ENCODE peak calls at places on chromosomes 4 and X, in six cellular contexts. X is GM12865, N is pancreas, Y is lower lobe of right lung, E is psoas muscle, K is AG10803. R is an unnamed sample.

GRCh38 chrX:1465261-1466231 is 12.8 kb upstream of the ASMTL start:
- DNase-seq in E (no peak), K (no peak), Y (no peak), N (no peak), X (no peak), R (no peak)

GRCh38 chr4:15774020-15774420 is 4.1 kb upstream of the CD38 start:
- DNase-seq in K (peak), E (no peak), Y (peak), X (peak), N (no peak), R (peak)

GRCh38 chr4:152640058-152640921 is 39.5 kb downstream of the TMEM154 start:
- DNase-seq in Y (no peak), E (no peak), X (no peak), N (no peak), K (peak), R (peak)

GRCh38 chr4:128601992-128602695 is 207.4 kb upstream of the JADE1 start:
- DNase-seq in N (no peak), X (no peak), E (no peak), Y (no peak), K (peak), R (no peak)

GRCh38 chr4:107719211-107719926 is 665 bp downstream of the PAPSS1 start:
- DNase-seq in N (no peak), Y (no peak), E (peak), X (peak), K (peak), R (peak)

GRCh38 chr4:95263960-95264359 is 284.8 kb downstream of the UNC5C start:
- DNase-seq in E (no peak), N (no peak), K (no peak), Y (no peak), X (no peak), R (no peak)

GRCh38 chr4:24704152-24704551 is 91.2 kb upstream of the SOD3 start:
- DNase-seq in E (no peak), K (no peak), X (no peak), Y (no peak), N (no peak), R (no peak)

GRCh38 chr4:185211035-185211434 is 1.6 kb downstream of the SNX25 start:
- DNase-seq in Y (no peak), X (peak), E (no peak), N (no peak), K (no peak), R (no peak)

GRCh38 chr4:25635501-25635900 is 20.1 kb upstream of the SLC34A2 start:
- DNase-seq in X (no peak), Y (no peak), N (no peak), E (no peak), K (no peak), R (peak)

GRCh38 chrX:47746446-47746845 is 87.5 kb upstream of the UXT start:
- DNase-seq in E (no peak), K (no peak), Y (no peak), X (no peak), N (no peak), R (no peak)

GRCh38 chr4:97496298-97496873 is 646.9 kb downstream of the STPG2 start:
- DNase-seq in E (no peak), X (no peak), K (no peak), N (no peak), Y (no peak), R (peak)

GRCh38 chr4:15233626-15234025 is 194.2 kb upstream of the C1QTNF7 start:
- DNase-seq in N (no peak), X (peak), K (peak), E (no peak), Y (no peak), R (no peak)

GRCh38 chr4:163072222-163072621 is 94.5 kb downstream of the NAF1 start:
- DNase-seq in E (no peak), Y (no peak), X (no peak), K (no peak), N (no peak), R (peak)

GRCh38 chr4:69984030-69984443 is 11.7 kb upstream of the STATH start:
- DNase-seq in E (no peak), K (no peak), N (peak), Y (no peak), X (peak), R (peak)

GRCh38 chr4:153610623-153611376 is 73.3 kb upstream of the TLR2 start:
- DNase-seq in K (no peak), E (no peak), N (no peak), Y (no peak), X (no peak), R (no peak)

GRCh38 chrX:35786271-35786670 is 11.9 kb upstream of the MAGEB16 start:
- DNase-seq in E (no peak), N (no peak), X (no peak), Y (no peak), K (no peak), R (peak)

GRCh38 chr4:173009129-173009823 is 159.3 kb upstream of the GALNT7 start:
- DNase-seq in X (no peak), K (no peak), E (no peak), Y (no peak), N (no peak), R (no peak)

GRCh38 chrX:110449312-110449711 is 90.7 kb downstream of the RTL9 start:
- DNase-seq in N (no peak), K (no peak), Y (no peak), E (no peak), X (no peak), R (no peak)

GRCh38 chrX:34875204-34875603 is 67.4 kb upstream of the FAM47B start:
- DNase-seq in N (no peak), Y (no peak), E (no peak), X (no peak), K (peak), R (peak)

GRCh38 chr4:113666386-113667114 is 95.0 kb downstream of the CAMK2D start:
- DNase-seq in Y (no peak), E (no peak), X (no peak), N (no peak), K (no peak), R (no peak)

GRCh38 chr4:71009796-71010588 is 16.5 kb downstream of the DCK start:
- DNase-seq in Y (no peak), N (no peak), K (peak), X (peak), E (no peak), R (peak)

GRCh38 chr4:123994917-123995316 is 598.3 kb downstream of the SPRY1 start:
- DNase-seq in N (no peak), Y (no peak), X (no peak), E (no peak), K (no peak), R (no peak)

GRCh38 chr4:98027827-98028226 is 115.4 kb downstream of the STPG2 start:
- DNase-seq in X (no peak), K (no peak), Y (no peak), E (no peak), N (no peak), R (peak)

GRCh38 chrX:150199181-150199580 is 163.9 kb upstream of the MAMLD1 start:
- DNase-seq in K (no peak), E (no peak), N (no peak), X (no peak), Y (no peak), R (no peak)

GRCh38 chr4:88006956-88007303 is 505 bp upstream of the PKD2 start:
- DNase-seq in E (no peak), K (no peak), N (no peak), X (peak), Y (no peak), R (no peak)

GRCh38 chr4:71732066-71732465 is 51.8 kb downstream of the GC start:
- DNase-seq in X (no peak), Y (no peak), E (no peak), K (no peak), N (no peak), R (no peak)

GRCh38 chrX:16826207-16826606 is 39.9 kb downstream of the TXLNG start:
- DNase-seq in X (peak), N (no peak), K (peak), E (no peak), Y (no peak), R (peak)

GRCh38 chr4:39410415-39410814 is 3.7 kb downstream of the KLB start:
- DNase-seq in X (peak), Y (no peak), E (no peak), K (peak), N (no peak), R (no peak)

GRCh38 chr4:181301735-181302380 is 941.3 kb upstream of the TENM3 start:
- DNase-seq in K (peak), E (peak), Y (peak), N (peak), X (peak), R (peak)

GRCh38 chr4:93710847-93711430 is 117.6 kb upstream of the ATOH1 start:
- DNase-seq in X (no peak), E (no peak), N (no peak), K (no peak), Y (no peak), R (peak)

DNA sequence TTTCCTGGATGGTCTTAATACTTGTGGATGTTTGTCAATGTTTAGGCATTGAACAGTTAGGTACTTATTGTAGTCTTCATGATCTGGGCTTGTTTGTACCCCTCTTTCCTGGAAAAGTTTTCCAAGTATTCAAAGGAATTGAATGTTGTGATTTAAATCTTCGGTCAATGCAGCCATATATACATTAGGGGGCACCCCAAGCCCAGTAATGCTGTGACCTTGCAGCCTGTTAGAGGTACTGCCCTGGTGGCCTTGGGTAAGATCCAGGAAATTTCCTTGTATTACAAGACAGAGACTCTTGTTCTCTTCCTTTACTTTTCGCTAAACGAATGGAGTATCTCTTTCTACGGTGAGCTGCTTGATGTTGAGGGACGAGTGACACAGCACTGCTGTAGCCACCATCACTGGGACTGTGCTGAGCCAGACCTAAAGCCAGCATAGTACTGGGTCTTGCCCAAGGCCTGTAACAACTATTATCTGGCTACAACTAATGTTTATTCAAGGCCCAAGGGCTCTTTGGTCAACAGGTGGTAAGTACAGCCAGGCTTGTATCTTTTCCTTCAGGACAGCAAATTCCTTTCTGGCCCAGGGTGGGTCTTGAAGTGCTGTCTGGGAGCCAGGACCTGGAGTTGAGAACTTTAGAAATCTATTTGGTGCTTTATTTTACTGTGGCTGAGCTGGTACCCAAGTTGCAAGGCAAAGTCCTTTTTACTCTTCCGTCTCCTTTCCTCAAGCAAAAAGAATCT is 118.3 kb upstream of the ATOH1 start:
- DNase-seq in Y (no peak), E (no peak), X (peak), K (no peak), N (no peak), R (peak)
- TF ChIP-seq CTCF in Y (peak), E (peak), X (peak), K (no peak), N (no peak), R (no peak)

DNA sequence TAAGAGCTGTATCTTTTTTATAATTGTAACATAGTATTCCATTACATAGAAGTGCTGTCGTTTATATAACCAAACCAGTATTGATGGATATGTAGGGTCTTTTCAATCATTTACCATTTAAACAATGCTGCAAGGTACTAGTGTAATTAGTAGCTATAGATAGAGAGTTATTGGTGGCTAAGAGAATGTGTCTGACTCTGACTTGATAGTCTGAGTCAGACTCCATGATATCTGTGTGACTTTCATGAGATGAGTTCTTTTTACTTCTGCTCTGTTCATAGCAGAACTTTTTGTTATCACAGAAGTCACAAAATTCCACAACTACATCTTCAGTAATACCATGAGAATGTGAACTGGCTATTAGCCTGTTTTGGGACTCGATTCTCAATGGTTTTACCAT is 150.6 kb downstream of the FHIP1A start:
- DNase-seq in N (no peak), E (no peak), K (no peak), X (no peak), Y (no peak), R (no peak)
- H3K4me3 ChIP-seq in N (no peak), E (no peak), K (no peak), X (no peak), Y (no peak), R (no peak)

GRCh38 chr4:74134500-74134852 is 23.4 kb upstream of the MTHFD2L start:
- DNase-seq in N (no peak), Y (no peak), K (no peak), X (no peak), E (no peak), R (no peak)
- TF ChIP-seq CTCF in N (no peak), Y (no peak), K (no peak), X (no peak), E (no peak), R (no peak)

GRCh38 chrX:153921070-153921469 is 5.0 kb downstream of the ARHGAP4 start:
- DNase-seq in E (no peak), Y (peak), X (no peak), K (no peak), N (no peak), R (no peak)
- H3K4me3 ChIP-seq in E (peak), Y (peak), X (no peak), K (no peak), N (no peak), R (no peak)

DNA sequence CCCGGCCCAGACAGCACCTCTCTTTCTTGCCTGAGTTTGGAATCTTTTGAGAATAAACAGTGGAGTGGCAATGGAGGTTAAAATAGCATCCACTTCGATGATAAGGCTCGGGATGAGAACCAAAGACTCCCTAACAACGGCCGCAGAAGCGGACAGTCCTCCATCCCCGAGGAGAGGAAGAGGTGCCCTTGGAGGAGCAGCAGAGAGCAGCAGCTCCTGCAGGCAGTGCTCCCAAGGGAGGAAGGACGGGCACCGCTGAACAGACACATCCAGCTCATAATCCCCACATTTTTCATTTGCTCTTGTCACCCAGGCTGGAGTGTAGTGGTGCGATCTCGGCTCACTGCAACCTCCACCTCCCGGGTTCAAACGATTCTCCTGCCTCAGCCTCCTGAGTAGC is 61.3 kb downstream of the DCTD start:
- DNase-seq in Y (no peak), K (no peak), X (no peak), N (no peak), E (no peak), R (no peak)
- TF ChIP-seq CTCF in Y (no peak), K (no peak), X (no peak), N (no peak), E (no peak), R (no peak)

GRCh38 chrX:153900806-153901752 is 3.4 kb upstream of the AVPR2 start:
- DNase-seq in K (peak), N (no peak), Y (peak), E (peak), X (peak), R (peak)
- H3K4me3 ChIP-seq in K (no peak), N (no peak), Y (no peak), E (no peak), X (peak), R (no peak)

DNA sequence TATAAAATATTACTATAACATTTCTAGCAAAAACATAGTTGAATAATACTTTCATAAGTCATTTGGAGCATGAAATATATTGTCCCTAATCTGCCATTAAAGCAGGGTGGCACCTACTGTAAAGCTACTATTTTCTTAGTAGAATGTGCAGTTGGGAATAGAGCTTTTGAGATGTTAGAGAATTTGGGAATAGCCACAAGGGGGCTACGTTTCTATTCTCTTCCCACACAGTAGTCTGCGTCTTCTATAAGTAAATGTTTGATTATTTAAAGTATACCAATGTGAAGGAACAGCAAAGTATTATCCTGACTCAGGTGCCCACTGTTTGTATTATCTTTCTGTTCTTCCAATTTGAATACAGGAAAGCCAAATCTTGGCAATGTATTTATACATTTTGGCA is 323.2 kb upstream of the GIMD1 start:
- DNase-seq in Y (no peak), K (no peak), X (no peak), E (no peak), N (no peak), R (no peak)
- TF ChIP-seq CTCF in Y (no peak), K (peak), X (no peak), E (no peak), N (no peak), R (no peak)